ENCODE peak calls at places on chromosomes 16 and 17, in four cellular contexts. E is lung; B is stimulated activated CD4-positive, alpha-beta T cell treated with anti-CD3 and anti-CD28 coated beads, Interleukin-2, amount 100 ng/mL, for 48 hours; L is small intestine. Z is an unnamed sample.

GRCh38 chr16:74496054-74496453 is 74.8 kb upstream of the CLEC18B start:
- DNase-seq in B (no peak), E (no peak), L (no peak), Z (no peak)

GRCh38 chr17:29084476-29085148 is 41.7 kb downstream of the PIPOX start:
- DNase-seq in B (no peak), E (no peak), L (no peak), Z (peak)

GRCh38 chr17:82890339-82890730 is 50.5 kb upstream of the ZNF750 start:
- DNase-seq in L (no peak), B (no peak), E (peak), Z (no peak)

GRCh38 chr17:7046127-7046724 is 2.3 kb upstream of the SLC16A11 start:
- DNase-seq in B (no peak), L (peak), E (peak), Z (peak)

GRCh38 chr16:71520550-71520949 is 5.7 kb upstream of the CHST4 start:
- DNase-seq in E (no peak), L (no peak), B (no peak), Z (no peak)

GRCh38 chr17:72296456-72296855 is 175.6 kb downstream of the SOX9 start:
- DNase-seq in B (no peak), E (no peak), L (no peak), Z (no peak)

GRCh38 chr16:87897563-87898505 is 28.5 kb upstream of the SLC7A5 start:
- DNase-seq in L (peak), E (no peak), B (peak), Z (no peak)

GRCh38 chr16:84582958-84583516 is 34.8 kb downstream of the COTL1 start:
- DNase-seq in L (no peak), E (peak), B (no peak), Z (no peak)

GRCh38 chr17:30332057-30332542 is 1.8 kb downstream of the TMIGD1 start:
- DNase-seq in E (no peak), B (no peak), L (peak), Z (no peak)

GRCh38 chr16:29126621-29127020 is 141.8 kb downstream of the LAT start:
- DNase-seq in B (no peak), E (no peak), L (no peak), Z (no peak)

GRCh38 chr16:85689285-85689949 is 663 bp upstream of the GINS2 start:
- DNase-seq in E (no peak), B (no peak), L (no peak), Z (peak)

GRCh38 chr17:76554131-76554530 is 14.3 kb downstream of the PRCD start:
- DNase-seq in L (no peak), B (no peak), E (no peak), Z (peak)

GRCh38 chr16:49592507-49593422 is 219.2 kb downstream of the C16orf78 start:
- DNase-seq in L (peak), E (no peak), B (peak), Z (peak)

GRCh38 chr17:45090711-45091110 is 29.6 kb downstream of the NMT1 start:
- DNase-seq in E (no peak), B (no peak), L (no peak), Z (no peak)

GRCh38 chr17:65039349-65039988 is 17.1 kb downstream of the GNA13 start:
- DNase-seq in E (no peak), B (no peak), L (peak), Z (no peak)

Z was measured in stomach.